ENCODE peak calls at places on chromosomes 3 and 15, in eight cellular contexts. One of them, this sample, is unnamed.

GRCh38 chr3:148333091-148333490 is 364.6 kb upstream of the AGTR1 start:
- DNase-seq in stimulated activated CD4-positive, alpha-beta T cell treated with anti-CD3 and anti-CD28 coated beads, Interleukin-12 subunit alpha, Interleukin-12 subunit beta, amount 100 ng/mL, for 24 hours: no peak
- DNase-seq in ecto neural progenitor cell: no peak
- DNase-seq in HCEC 1CT: no peak
- DNase-seq in H54: no peak
- DNase-seq in IMR-90: no peak
- DNase-seq in CD4-positive, alpha-beta T cell: no peak
- DNase-seq in effector CD4-positive, alpha-beta T cell: no peak
- DNase-seq in this sample: no peak

GRCh38 chr3:152443212-152444023 is 174.7 kb downstream of the MBNL1 start:
- DNase-seq in stimulated activated CD4-positive, alpha-beta T cell treated with anti-CD3 and anti-CD28 coated beads, Interleukin-12 subunit alpha, Interleukin-12 subunit beta, amount 100 ng/mL, for 24 hours: no peak
- DNase-seq in ecto neural progenitor cell: no peak
- DNase-seq in HCEC 1CT: peak
- DNase-seq in H54: no peak
- DNase-seq in IMR-90: peak
- DNase-seq in CD4-positive, alpha-beta T cell: no peak
- DNase-seq in effector CD4-positive, alpha-beta T cell: no peak
- DNase-seq in this sample: no peak

GRCh38 chr15:80015156-80015555 is 44.2 kb upstream of the BCL2A1 start:
- DNase-seq in stimulated activated CD4-positive, alpha-beta T cell treated with anti-CD3 and anti-CD28 coated beads, Interleukin-12 subunit alpha, Interleukin-12 subunit beta, amount 100 ng/mL, for 24 hours: no peak
- DNase-seq in ecto neural progenitor cell: no peak
- DNase-seq in HCEC 1CT: peak
- DNase-seq in H54: no peak
- DNase-seq in IMR-90: no peak
- DNase-seq in CD4-positive, alpha-beta T cell: no peak
- DNase-seq in effector CD4-positive, alpha-beta T cell: no peak
- DNase-seq in this sample: no peak

GRCh38 chr3:49180116-49180515 is 8.7 kb downstream of the KLHDC8B start:
- DNase-seq in stimulated activated CD4-positive, alpha-beta T cell treated with anti-CD3 and anti-CD28 coated beads, Interleukin-12 subunit alpha, Interleukin-12 subunit beta, amount 100 ng/mL, for 24 hours: no peak
- DNase-seq in ecto neural progenitor cell: no peak
- DNase-seq in HCEC 1CT: no peak
- DNase-seq in H54: no peak
- DNase-seq in IMR-90: no peak
- DNase-seq in CD4-positive, alpha-beta T cell: no peak
- DNase-seq in effector CD4-positive, alpha-beta T cell: no peak
- DNase-seq in this sample: no peak

GRCh38 chr3:104316118-104316517 is 1050.6 kb upstream of the ALCAM start:
- DNase-seq in stimulated activated CD4-positive, alpha-beta T cell treated with anti-CD3 and anti-CD28 coated beads, Interleukin-12 subunit alpha, Interleukin-12 subunit beta, amount 100 ng/mL, for 24 hours: no peak
- DNase-seq in ecto neural progenitor cell: no peak
- DNase-seq in HCEC 1CT: peak
- DNase-seq in H54: no peak
- DNase-seq in IMR-90: peak
- DNase-seq in CD4-positive, alpha-beta T cell: no peak
- DNase-seq in effector CD4-positive, alpha-beta T cell: no peak
- DNase-seq in this sample: no peak

GRCh38 chr15:63797103-63797502 is 36.6 kb downstream of the HERC1 start:
- DNase-seq in stimulated activated CD4-positive, alpha-beta T cell treated with anti-CD3 and anti-CD28 coated beads, Interleukin-12 subunit alpha, Interleukin-12 subunit beta, amount 100 ng/mL, for 24 hours: no peak
- DNase-seq in ecto neural progenitor cell: no peak
- DNase-seq in HCEC 1CT: no peak
- DNase-seq in H54: no peak
- DNase-seq in IMR-90: no peak
- DNase-seq in CD4-positive, alpha-beta T cell: no peak
- DNase-seq in effector CD4-positive, alpha-beta T cell: no peak
- DNase-seq in this sample: no peak

GRCh38 chr3:30538787-30539186 is 67.6 kb upstream of the TGFBR2 start:
- DNase-seq in stimulated activated CD4-positive, alpha-beta T cell treated with anti-CD3 and anti-CD28 coated beads, Interleukin-12 subunit alpha, Interleukin-12 subunit beta, amount 100 ng/mL, for 24 hours: no peak
- DNase-seq in ecto neural progenitor cell: no peak
- DNase-seq in HCEC 1CT: peak
- DNase-seq in H54: peak
- DNase-seq in IMR-90: peak
- DNase-seq in CD4-positive, alpha-beta T cell: no peak
- DNase-seq in effector CD4-positive, alpha-beta T cell: no peak
- DNase-seq in this sample: no peak

GRCh38 chr3:11698326-11699082 is 54.8 kb upstream of the VGLL4 start:
- DNase-seq in stimulated activated CD4-positive, alpha-beta T cell treated with anti-CD3 and anti-CD28 coated beads, Interleukin-12 subunit alpha, Interleukin-12 subunit beta, amount 100 ng/mL, for 24 hours: no peak
- DNase-seq in ecto neural progenitor cell: no peak
- DNase-seq in HCEC 1CT: no peak
- DNase-seq in H54: no peak
- DNase-seq in IMR-90: peak
- DNase-seq in CD4-positive, alpha-beta T cell: no peak
- DNase-seq in effector CD4-positive, alpha-beta T cell: no peak
- DNase-seq in this sample: no peak

GRCh38 chr3:14016900-14017475 is 107.7 kb downstream of the CHCHD4 start:
- DNase-seq in stimulated activated CD4-positive, alpha-beta T cell treated with anti-CD3 and anti-CD28 coated beads, Interleukin-12 subunit alpha, Interleukin-12 subunit beta, amount 100 ng/mL, for 24 hours: no peak
- DNase-seq in ecto neural progenitor cell: no peak
- DNase-seq in HCEC 1CT: no peak
- DNase-seq in H54: no peak
- DNase-seq in IMR-90: no peak
- DNase-seq in CD4-positive, alpha-beta T cell: no peak
- DNase-seq in effector CD4-positive, alpha-beta T cell: no peak
- DNase-seq in this sample: no peak

GRCh38 chr3:188294823-188295487 is 141.0 kb downstream of the LPP start:
- DNase-seq in stimulated activated CD4-positive, alpha-beta T cell treated with anti-CD3 and anti-CD28 coated beads, Interleukin-12 subunit alpha, Interleukin-12 subunit beta, amount 100 ng/mL, for 24 hours: no peak
- DNase-seq in ecto neural progenitor cell: no peak
- DNase-seq in HCEC 1CT: peak
- DNase-seq in H54: peak
- DNase-seq in IMR-90: peak
- DNase-seq in CD4-positive, alpha-beta T cell: no peak
- DNase-seq in effector CD4-positive, alpha-beta T cell: no peak
- DNase-seq in this sample: no peak

GRCh38 chr3:38575279-38575843 is 74.1 kb downstream of the SCN5A start:
- DNase-seq in stimulated activated CD4-positive, alpha-beta T cell treated with anti-CD3 and anti-CD28 coated beads, Interleukin-12 subunit alpha, Interleukin-12 subunit beta, amount 100 ng/mL, for 24 hours: no peak
- DNase-seq in ecto neural progenitor cell: peak
- DNase-seq in HCEC 1CT: no peak
- DNase-seq in H54: no peak
- DNase-seq in IMR-90: no peak
- DNase-seq in CD4-positive, alpha-beta T cell: no peak
- DNase-seq in effector CD4-positive, alpha-beta T cell: no peak
- DNase-seq in this sample: no peak

GRCh38 chr3:155753038-155753647 is 8.3 kb upstream of the PLCH1 start:
- DNase-seq in stimulated activated CD4-positive, alpha-beta T cell treated with anti-CD3 and anti-CD28 coated beads, Interleukin-12 subunit alpha, Interleukin-12 subunit beta, amount 100 ng/mL, for 24 hours: no peak
- DNase-seq in ecto neural progenitor cell: no peak
- DNase-seq in HCEC 1CT: peak
- DNase-seq in H54: no peak
- DNase-seq in IMR-90: peak
- DNase-seq in CD4-positive, alpha-beta T cell: no peak
- DNase-seq in effector CD4-positive, alpha-beta T cell: no peak
- DNase-seq in this sample: no peak

GRCh38 chr3:129549006-129549800 is 6.2 kb downstream of the H1-8 start:
- DNase-seq in stimulated activated CD4-positive, alpha-beta T cell treated with anti-CD3 and anti-CD28 coated beads, Interleukin-12 subunit alpha, Interleukin-12 subunit beta, amount 100 ng/mL, for 24 hours: no peak
- DNase-seq in ecto neural progenitor cell: no peak
- DNase-seq in HCEC 1CT: peak
- DNase-seq in H54: peak
- DNase-seq in IMR-90: peak
- DNase-seq in CD4-positive, alpha-beta T cell: no peak
- DNase-seq in effector CD4-positive, alpha-beta T cell: no peak
- DNase-seq in this sample: no peak

GRCh38 chr3:5047764-5048163 is 68.5 kb downstream of the BHLHE40 start:
- DNase-seq in stimulated activated CD4-positive, alpha-beta T cell treated with anti-CD3 and anti-CD28 coated beads, Interleukin-12 subunit alpha, Interleukin-12 subunit beta, amount 100 ng/mL, for 24 hours: no peak
- DNase-seq in ecto neural progenitor cell: no peak
- DNase-seq in HCEC 1CT: no peak
- DNase-seq in H54: no peak
- DNase-seq in IMR-90: no peak
- DNase-seq in CD4-positive, alpha-beta T cell: no peak
- DNase-seq in effector CD4-positive, alpha-beta T cell: no peak
- DNase-seq in this sample: no peak

GRCh38 chr3:52031896-52032295 is 24.5 kb downstream of the DUSP7 start:
- DNase-seq in stimulated activated CD4-positive, alpha-beta T cell treated with anti-CD3 and anti-CD28 coated beads, Interleukin-12 subunit alpha, Interleukin-12 subunit beta, amount 100 ng/mL, for 24 hours: no peak
- DNase-seq in ecto neural progenitor cell: no peak
- DNase-seq in HCEC 1CT: no peak
- DNase-seq in H54: no peak
- DNase-seq in IMR-90: no peak
- DNase-seq in CD4-positive, alpha-beta T cell: no peak
- DNase-seq in effector CD4-positive, alpha-beta T cell: no peak
- DNase-seq in this sample: no peak

GRCh38 chr15:68783226-68784054 is 37.3 kb downstream of the ANP32A start:
- DNase-seq in stimulated activated CD4-positive, alpha-beta T cell treated with anti-CD3 and anti-CD28 coated beads, Interleukin-12 subunit alpha, Interleukin-12 subunit beta, amount 100 ng/mL, for 24 hours: peak
- DNase-seq in ecto neural progenitor cell: peak
- DNase-seq in HCEC 1CT: no peak
- DNase-seq in H54: no peak
- DNase-seq in IMR-90: no peak
- DNase-seq in CD4-positive, alpha-beta T cell: peak
- DNase-seq in effector CD4-positive, alpha-beta T cell: peak
- DNase-seq in this sample: peak

GRCh38 chr3:101868534-101869464 is 19.5 kb downstream of the NFKBIZ start:
- DNase-seq in stimulated activated CD4-positive, alpha-beta T cell treated with anti-CD3 and anti-CD28 coated beads, Interleukin-12 subunit alpha, Interleukin-12 subunit beta, amount 100 ng/mL, for 24 hours: no peak
- DNase-seq in ecto neural progenitor cell: no peak
- DNase-seq in HCEC 1CT: no peak
- DNase-seq in H54: no peak
- DNase-seq in IMR-90: peak
- DNase-seq in CD4-positive, alpha-beta T cell: no peak
- DNase-seq in effector CD4-positive, alpha-beta T cell: no peak
- DNase-seq in this sample: no peak

GRCh38 chr15:75186044-75186443 is 15.6 kb upstream of the C15orf39 start:
- DNase-seq in stimulated activated CD4-positive, alpha-beta T cell treated with anti-CD3 and anti-CD28 coated beads, Interleukin-12 subunit alpha, Interleukin-12 subunit beta, amount 100 ng/mL, for 24 hours: no peak
- DNase-seq in ecto neural progenitor cell: no peak
- DNase-seq in HCEC 1CT: no peak
- DNase-seq in H54: no peak
- DNase-seq in IMR-90: no peak
- DNase-seq in CD4-positive, alpha-beta T cell: no peak
- DNase-seq in effector CD4-positive, alpha-beta T cell: no peak
- DNase-seq in this sample: no peak

GRCh38 chr3:27643355-27643754 is 78.8 kb downstream of the EOMES start:
- DNase-seq in stimulated activated CD4-positive, alpha-beta T cell treated with anti-CD3 and anti-CD28 coated beads, Interleukin-12 subunit alpha, Interleukin-12 subunit beta, amount 100 ng/mL, for 24 hours: no peak
- DNase-seq in ecto neural progenitor cell: no peak
- DNase-seq in HCEC 1CT: no peak
- DNase-seq in H54: no peak
- DNase-seq in IMR-90: peak
- DNase-seq in CD4-positive, alpha-beta T cell: no peak
- DNase-seq in effector CD4-positive, alpha-beta T cell: no peak
- DNase-seq in this sample: no peak

This sample was measured in T-helper 2 cell.